ENCODE peak calls at places on chromosomes 16 and 17, in five cellular contexts. W is SHP77, A is GM12891, G is lower leg skin, U is lower lobe of right lung. D is an unnamed sample.

GRCh38 chr17:58710948-58711552 is 18.6 kb downstream of the RAD51C start:
- DNase-seq in W (peak; percentile 20), A (no peak), G (no peak), U (no peak), D (peak; percentile 2)

GRCh38 chr17:29758255-29758654 is 135.5 kb upstream of the CORO6 start:
- DNase-seq in W (no peak), A (no peak), G (no peak), U (no peak), D (no peak)

GRCh38 chr17:48577330-48577945 is 712 bp downstream of the HOXB4 start:
- DNase-seq in W (no peak), A (no peak), G (no peak), U (no peak), D (no peak)

GRCh38 chr16:86995456-86995855 is 321.7 kb downstream of the C16orf95 start:
- DNase-seq in W (no peak), A (no peak), G (no peak), U (no peak), D (no peak)

GRCh38 chr17:50558091-50558490 is 2.4 kb upstream of the CACNA1G start:
- DNase-seq in W (no peak), A (no peak), G (no peak), U (no peak), D (no peak)

GRCh38 chr17:71757956-71758355 is 362.9 kb upstream of the SOX9 start:
- DNase-seq in W (no peak), A (no peak), G (no peak), U (no peak), D (no peak)

GRCh38 chr17:58576679-58577367 is 62.4 kb upstream of the MTMR4 start:
- DNase-seq in W (no peak), A (no peak), G (no peak), U (no peak), D (no peak)

GRCh38 chr16:66357523-66357928 is 9.0 kb upstream of the CDH5 start:
- DNase-seq in W (peak; percentile 44), A (no peak), G (no peak), U (no peak), D (peak; percentile 49)

GRCh38 chr17:65453204-65453931 is 108.1 kb downstream of the AXIN2 start:
- DNase-seq in W (no peak), A (no peak), G (no peak), U (no peak), D (no peak)

GRCh38 chr17:29115906-29116651 is 64.1 kb downstream of the MYO18A start:
- DNase-seq in W (peak; percentile 59), A (peak; percentile 57), G (no peak), U (no peak), D (peak; percentile 63)

GRCh38 chr17:13492351-13493122 is 109.2 kb downstream of the HS3ST3A1 start:
- DNase-seq in W (no peak), A (no peak), G (no peak), U (no peak), D (no peak)

GRCh38 chr17:64773836-64774761 is 112.0 kb upstream of the SMURF2 start:
- DNase-seq in W (peak; percentile 76), A (no peak), G (peak; percentile 87), U (peak; percentile 85), D (peak; percentile 92)

GRCh38 chr16:17224859-17225258 is 245.9 kb downstream of the XYLT1 start:
- DNase-seq in W (no peak), A (no peak), G (no peak), U (no peak), D (no peak)